ENCODE peak calls at places on chromosomes 2 and 18, in four cellular contexts. M is fibroblast of lung, K is hepatocyte, J is PC-9. R is an unnamed sample. For H3K27me3, the result is how much of the 10 kb centered on the place peaks cover.

GRCh38 chr2:178258916-178259315 is 64.6 kb downstream of the OSBPL6 start:
- DNase-seq in M (no peak), K (no peak), J (no peak), R (no peak)

GRCh38 chr2:160388464-160389263 is 104.9 kb downstream of the RBMS1 start:
- DNase-seq in M (no peak), K (no peak), J (no peak), R (peak)

GRCh38 chr18:63725682-63726480 is 23.1 kb downstream of the SERPINB11 start:
- DNase-seq in M (no peak), K (no peak), J (no peak), R (no peak)

GRCh38 chr2:15053542-15053941 is 421.0 kb downstream of the LRATD1 start:
- DNase-seq in M (no peak), K (no peak), J (no peak), R (no peak)

GRCh38 chr2:177553176-177553909 is 160.8 kb downstream of the AGPS start:
- DNase-seq in M (no peak), K (peak), J (no peak), R (no peak)

GRCh38 chr18:62524443-62525200 is 1.8 kb downstream of the ZCCHC2 start:
- DNase-seq in M (peak), K (peak), J (peak), R (no peak)

GRCh38 chr2:17135619-17136018 is 382.6 kb downstream of the RAD51AP2 start:
- DNase-seq in M (no peak), K (no peak), J (no peak), R (no peak)

GRCh38 chr2:105257981-105258380 is 16.4 kb downstream of the GPR45 start:
- DNase-seq in M (no peak), K (no peak), J (no peak), R (no peak)

GRCh38 chr2:213834331-213834730 is 550.1 kb downstream of the SPAG16 start:
- DNase-seq in M (peak), K (no peak), J (no peak), R (no peak)

GRCh38 chr2:191152841-191153240 is 2.0 kb upstream of the STAT4 start:
- DNase-seq in M (no peak), K (no peak), J (no peak), R (no peak)

GRCh38 chr2:74503506-74504475 is 3.7 kb downstream of the PCGF1 start:
- DNase-seq in M (no peak), K (no peak), J (no peak), R (no peak)

GRCh38 chr2:134319581-134320246 is 65.8 kb downstream of the MGAT5 start:
- DNase-seq in M (no peak), K (no peak), J (no peak), R (no peak)

GRCh38 chr18:75087119-75088020 is 121.6 kb downstream of the PTGR3 start:
- DNase-seq in M (no peak), K (no peak), J (no peak), R (peak)

GRCh38 chr18:75088021-75088506 is 120.9 kb downstream of the PTGR3 start:
- DNase-seq in M (no peak), K (no peak), J (no peak), R (no peak)

GRCh38 chr18:75088622-75089211 is 120.2 kb downstream of the PTGR3 start:
- DNase-seq in M (no peak), K (no peak), J (no peak), R (no peak)

GRCh38 chr18:75083761-75084160 is 125.2 kb downstream of the PTGR3 start:
- DNase-seq in M (no peak), K (no peak), J (no peak), R (no peak)

GRCh38 chr18:75086494-75087034 is 122.4 kb downstream of the PTGR3 start:
- DNase-seq in M (no peak), K (no peak), J (no peak), R (no peak)
- H3K4me3 ChIP-seq in M (no peak), K (no peak), J (no peak), R (no peak)

DNA sequence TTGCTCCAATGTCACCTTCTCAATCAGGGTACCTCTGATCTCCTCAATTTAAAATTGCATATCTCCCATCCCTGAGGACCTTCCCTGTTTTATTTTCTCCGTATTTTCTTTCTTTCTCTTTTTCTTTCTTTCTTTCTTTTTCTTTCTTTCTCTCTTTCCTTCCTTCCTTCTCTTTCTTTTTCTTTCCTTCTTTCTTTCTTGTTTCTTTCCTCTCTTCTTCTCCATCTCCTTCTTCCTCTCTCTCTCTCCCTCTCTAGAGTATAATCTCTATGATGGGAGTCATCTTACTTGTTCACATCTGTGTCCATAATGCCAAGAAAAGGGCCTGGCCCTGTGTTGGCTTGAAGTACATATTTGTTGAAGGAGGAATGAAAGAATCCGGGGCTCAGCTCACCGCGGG is 21.3 kb upstream of the SIX2 start:
- DNase-seq in M (no peak), K (no peak), J (no peak), R (no peak)
- H3K27me3 ChIP-seq in M (under half), K (under half), J (under half), R (under half)

GRCh38 chr18:74456017-74456408 is 1.1 kb downstream of the DIPK1C start:
- DNase-seq in M (no peak), K (no peak), J (no peak), R (no peak)
- H3K4me3 ChIP-seq in M (no peak), K (peak), J (no peak), R (peak)

GRCh38 chr2:219254590-219255219 is 987 bp upstream of the TUBA4A start:
- DNase-seq in M (no peak), K (no peak), J (no peak), R (no peak)
- H3K27me3 ChIP-seq in M (under half), K (under half), J (under half), R (under half)

GRCh38 chr18:31229829-31230228 is 67.2 kb upstream of the DSC1 start:
- DNase-seq in M (no peak), K (no peak), J (no peak), R (no peak)

GRCh38 chr18:31225668-31226067 is 63.0 kb upstream of the DSC1 start:
- DNase-seq in M (no peak), K (no peak), J (no peak), R (no peak)

GRCh38 chr18:31223371-31223770 is 60.7 kb upstream of the DSC1 start:
- DNase-seq in M (no peak), K (no peak), J (no peak), R (no peak)

GRCh38 chr18:31230495-31230894 is 67.8 kb upstream of the DSC1 start:
- DNase-seq in M (no peak), K (peak), J (no peak), R (no peak)

DNA sequence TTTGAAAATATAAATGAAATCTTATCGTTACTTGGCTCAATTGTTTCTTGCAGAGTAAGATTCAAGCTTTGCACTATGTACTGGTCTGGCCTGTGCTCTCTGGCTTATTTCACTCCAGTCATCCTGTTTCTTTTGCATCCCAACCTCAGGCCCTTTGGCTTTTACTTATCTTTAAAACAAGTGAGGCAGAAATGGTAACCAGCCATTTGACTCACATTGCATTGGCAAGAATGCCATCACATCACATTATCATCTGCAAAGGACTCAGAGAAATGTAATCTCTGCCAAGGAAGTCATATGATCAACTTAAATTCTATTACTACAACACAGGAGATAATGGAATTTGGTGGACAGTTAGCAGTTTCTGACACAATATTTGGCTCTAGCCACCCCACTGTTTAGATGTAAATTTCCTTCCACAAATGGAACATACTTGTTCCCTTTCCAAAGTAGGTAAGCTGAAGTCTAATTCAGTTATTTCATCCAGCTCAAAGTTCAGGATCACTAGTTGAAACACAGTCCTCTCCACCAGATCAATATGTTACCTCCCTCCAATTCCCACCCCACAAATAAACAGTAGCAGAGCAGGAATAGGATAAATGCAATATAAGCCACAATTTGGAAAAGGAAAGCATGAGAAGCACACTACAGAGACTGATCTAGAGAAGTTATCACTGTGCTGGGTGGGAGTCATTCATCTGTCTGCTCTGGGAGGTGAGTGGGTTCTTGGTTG is 65.0 kb upstream of the DSC1 start:
- DNase-seq in M (no peak), K (no peak), J (no peak), R (no peak)
- H3K4me3 ChIP-seq in M (no peak), K (no peak), J (no peak), R (no peak)

GRCh38 chr2:65438137-65438899 is 5.9 kb upstream of the SPRED2 start:
- DNase-seq in M (no peak), K (no peak), J (no peak), R (no peak)
- H3K27me3 ChIP-seq in M (under half), K (under half), J (under half), R (under half)

DNA sequence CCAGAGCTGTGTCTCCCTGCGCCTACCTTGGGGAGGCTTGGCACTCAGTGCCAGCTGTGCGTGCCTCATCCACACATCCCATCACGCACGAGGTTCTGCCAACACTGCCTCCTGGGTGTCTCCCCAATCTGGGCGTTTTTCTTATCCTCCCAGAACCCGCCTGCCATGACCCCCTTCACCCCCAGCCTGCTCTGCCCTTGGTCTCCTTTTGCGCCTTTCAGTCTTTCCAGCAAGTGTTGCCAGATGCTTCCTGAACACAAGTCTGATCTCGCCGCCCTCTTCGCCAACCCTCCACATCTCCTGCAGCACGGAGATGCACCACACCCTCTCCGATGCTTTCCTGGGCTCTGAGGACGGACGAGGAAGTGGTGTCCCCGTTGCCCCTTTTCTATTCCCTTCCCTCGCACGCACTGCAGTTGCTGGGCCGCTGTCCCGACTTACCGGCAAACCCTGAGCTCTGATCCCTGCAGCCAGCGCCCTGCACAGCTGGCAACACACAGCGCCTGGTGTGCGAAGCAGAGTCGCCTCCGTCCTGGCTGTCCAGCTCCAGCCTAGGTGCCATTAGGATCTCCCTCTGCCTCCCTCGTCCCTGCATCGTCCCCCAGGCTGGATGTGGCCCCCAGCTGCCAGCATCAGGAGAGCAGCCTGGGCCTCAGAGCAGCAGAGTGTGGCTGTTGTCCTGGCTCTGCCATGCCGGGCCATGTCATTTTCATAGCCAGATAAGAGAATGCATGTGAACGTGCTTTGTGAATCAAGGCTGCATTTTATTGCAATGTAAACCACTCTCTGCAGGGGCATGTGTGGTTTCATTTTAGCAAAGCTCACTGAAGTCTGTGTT is 22.6 kb upstream of the ALLC start:
- DNase-seq in M (no peak), K (no peak), J (no peak), R (peak)
- H3K4me3 ChIP-seq in M (no peak), K (no peak), J (no peak), R (peak)

GRCh38 chr18:48441405-48441881 is 32.3 kb upstream of the ZBTB7C start:
- DNase-seq in M (peak), K (no peak), J (no peak), R (no peak)

GRCh38 chr18:48440924-48441323 is 31.7 kb upstream of the ZBTB7C start:
- DNase-seq in M (no peak), K (no peak), J (no peak), R (peak)

GRCh38 chr18:48445540-48445939 is 36.4 kb upstream of the ZBTB7C start:
- DNase-seq in M (peak), K (peak), J (peak), R (peak)

GRCh38 chr18:48446582-48447225 is 37.5 kb upstream of the ZBTB7C start:
- DNase-seq in M (peak), K (peak), J (peak), R (peak)

DNA sequence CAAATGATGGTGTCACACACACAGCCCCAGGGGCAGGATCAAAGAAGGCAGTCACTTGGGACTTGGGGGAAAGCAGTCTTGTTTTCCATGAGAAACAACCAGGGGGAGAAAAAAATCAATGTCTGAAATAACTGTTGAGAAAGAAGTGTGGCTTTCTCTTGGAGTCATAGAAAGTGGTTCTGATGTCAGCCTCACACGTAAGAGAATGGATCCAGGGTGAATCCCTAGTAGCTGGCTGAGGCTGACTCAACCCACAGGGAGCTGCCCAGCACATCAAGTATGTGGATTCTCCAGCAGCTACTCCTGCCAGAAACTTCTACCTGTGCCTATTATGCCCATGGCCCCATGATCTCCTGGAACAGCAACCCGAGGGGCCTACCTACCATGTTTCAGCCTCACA is 33.6 kb upstream of the ZBTB7C start:
- DNase-seq in M (no peak), K (no peak), J (no peak), R (no peak)
- H3K27me3 ChIP-seq in M (under half), K (under half), J (under half), R (under half)